ENCODE peak calls at places on chromosomes 7 and 10, in nine cellular contexts. One of them, this sample, is unnamed.

GRCh38 chr10:36801660-36802059 is 323.7 kb upstream of the ANKRD30A start:
- DNase-seq in brain microvascular endothelial cell: no peak
- DNase-seq in RWPE1: no peak
- DNase-seq in MCF 10A: no peak
- DNase-seq in gastrocnemius medialis: no peak
- DNase-seq in choroid plexus epithelial cell: peak; percentile 27
- DNase-seq in AG09319: no peak
- DNase-seq in WTC11: no peak
- DNase-seq in mesothelial cell of epicardium: no peak
- DNase-seq in this sample: no peak

GRCh38 chr10:125159932-125160855 is at the start of gene CTBP2:
- DNase-seq in mesothelial cell of epicardium: peak; percentile 56
- DNase-seq in brain microvascular endothelial cell: no peak
- DNase-seq in AG09319: no peak
- DNase-seq in MCF 10A: peak; percentile 69
- DNase-seq in gastrocnemius medialis: peak; percentile 66
- DNase-seq in choroid plexus epithelial cell: peak; percentile 57
- DNase-seq in RWPE1: no peak
- DNase-seq in WTC11: no peak
- DNase-seq in this sample: no peak

GRCh38 chr10:74799840-74800239 is 26.6 kb upstream of the KAT6B start:
- DNase-seq in MCF 10A: peak; percentile 97
- DNase-seq in brain microvascular endothelial cell: peak; percentile 91
- DNase-seq in AG09319: peak; percentile 16
- DNase-seq in RWPE1: peak; percentile 36
- DNase-seq in choroid plexus epithelial cell: peak; percentile 80
- DNase-seq in mesothelial cell of epicardium: no peak
- DNase-seq in gastrocnemius medialis: no peak
- DNase-seq in WTC11: no peak
- DNase-seq in this sample: no peak

GRCh38 chr10:124367936-124368335 is 50.8 kb downstream of the OAT start:
- DNase-seq in WTC11: no peak
- DNase-seq in MCF 10A: no peak
- DNase-seq in gastrocnemius medialis: no peak
- DNase-seq in brain microvascular endothelial cell: no peak
- DNase-seq in choroid plexus epithelial cell: no peak
- DNase-seq in AG09319: no peak
- DNase-seq in RWPE1: no peak
- DNase-seq in mesothelial cell of epicardium: no peak
- DNase-seq in this sample: no peak

GRCh38 chr10:123624086-123624485 is 42.1 kb upstream of the GPR26 start:
- DNase-seq in MCF 10A: no peak
- DNase-seq in brain microvascular endothelial cell: no peak
- DNase-seq in mesothelial cell of epicardium: no peak
- DNase-seq in AG09319: no peak
- DNase-seq in WTC11: no peak
- DNase-seq in RWPE1: no peak
- DNase-seq in gastrocnemius medialis: no peak
- DNase-seq in choroid plexus epithelial cell: no peak
- DNase-seq in this sample: no peak

GRCh38 chr7:135098391-135098790 is 49.5 kb upstream of the TMEM140 start:
- DNase-seq in mesothelial cell of epicardium: no peak
- DNase-seq in RWPE1: no peak
- DNase-seq in gastrocnemius medialis: no peak
- DNase-seq in MCF 10A: no peak
- DNase-seq in choroid plexus epithelial cell: no peak
- DNase-seq in WTC11: no peak
- DNase-seq in brain microvascular endothelial cell: peak; percentile 9
- DNase-seq in AG09319: no peak
- DNase-seq in this sample: no peak

GRCh38 chr10:131274883-131275282 is 36.6 kb downstream of the TCERG1L start:
- DNase-seq in choroid plexus epithelial cell: no peak
- DNase-seq in mesothelial cell of epicardium: no peak
- DNase-seq in brain microvascular endothelial cell: no peak
- DNase-seq in AG09319: no peak
- DNase-seq in RWPE1: no peak
- DNase-seq in gastrocnemius medialis: no peak
- DNase-seq in WTC11: no peak
- DNase-seq in MCF 10A: no peak
- DNase-seq in this sample: no peak

GRCh38 chr7:43647772-43648643 is 65.1 kb downstream of the STK17A start:
- DNase-seq in choroid plexus epithelial cell: peak; percentile 98
- DNase-seq in RWPE1: peak; percentile 91
- DNase-seq in brain microvascular endothelial cell: peak; percentile 94
- DNase-seq in mesothelial cell of epicardium: no peak
- DNase-seq in MCF 10A: peak; percentile 98
- DNase-seq in gastrocnemius medialis: peak; percentile 70
- DNase-seq in AG09319: peak; percentile 100
- DNase-seq in WTC11: no peak
- DNase-seq in this sample: peak; percentile 54

GRCh38 chr10:111511751-111512150 is 434.9 kb downstream of the ADRA2A start:
- DNase-seq in MCF 10A: peak; percentile 24
- DNase-seq in gastrocnemius medialis: no peak
- DNase-seq in RWPE1: no peak
- DNase-seq in choroid plexus epithelial cell: no peak
- DNase-seq in mesothelial cell of epicardium: no peak
- DNase-seq in WTC11: no peak
- DNase-seq in AG09319: no peak
- DNase-seq in brain microvascular endothelial cell: no peak
- DNase-seq in this sample: no peak

GRCh38 chr7:91264924-91265681 is 870 bp downstream of the FZD1 start:
- DNase-seq in MCF 10A: peak; percentile 67
- DNase-seq in AG09319: no peak
- DNase-seq in choroid plexus epithelial cell: peak; percentile 83
- DNase-seq in RWPE1: peak; percentile 41
- DNase-seq in WTC11: peak; percentile 37
- DNase-seq in brain microvascular endothelial cell: no peak
- DNase-seq in gastrocnemius medialis: peak; percentile 19
- DNase-seq in mesothelial cell of epicardium: peak; percentile 25
- DNase-seq in this sample: no peak

GRCh38 chr7:92179393-92179924 is 517 bp upstream of the LRRD1 start:
- DNase-seq in choroid plexus epithelial cell: peak; percentile 32
- DNase-seq in mesothelial cell of epicardium: no peak
- DNase-seq in WTC11: no peak
- DNase-seq in RWPE1: no peak
- DNase-seq in brain microvascular endothelial cell: no peak
- DNase-seq in gastrocnemius medialis: no peak
- DNase-seq in AG09319: no peak
- DNase-seq in MCF 10A: no peak
- DNase-seq in this sample: no peak

DNA sequence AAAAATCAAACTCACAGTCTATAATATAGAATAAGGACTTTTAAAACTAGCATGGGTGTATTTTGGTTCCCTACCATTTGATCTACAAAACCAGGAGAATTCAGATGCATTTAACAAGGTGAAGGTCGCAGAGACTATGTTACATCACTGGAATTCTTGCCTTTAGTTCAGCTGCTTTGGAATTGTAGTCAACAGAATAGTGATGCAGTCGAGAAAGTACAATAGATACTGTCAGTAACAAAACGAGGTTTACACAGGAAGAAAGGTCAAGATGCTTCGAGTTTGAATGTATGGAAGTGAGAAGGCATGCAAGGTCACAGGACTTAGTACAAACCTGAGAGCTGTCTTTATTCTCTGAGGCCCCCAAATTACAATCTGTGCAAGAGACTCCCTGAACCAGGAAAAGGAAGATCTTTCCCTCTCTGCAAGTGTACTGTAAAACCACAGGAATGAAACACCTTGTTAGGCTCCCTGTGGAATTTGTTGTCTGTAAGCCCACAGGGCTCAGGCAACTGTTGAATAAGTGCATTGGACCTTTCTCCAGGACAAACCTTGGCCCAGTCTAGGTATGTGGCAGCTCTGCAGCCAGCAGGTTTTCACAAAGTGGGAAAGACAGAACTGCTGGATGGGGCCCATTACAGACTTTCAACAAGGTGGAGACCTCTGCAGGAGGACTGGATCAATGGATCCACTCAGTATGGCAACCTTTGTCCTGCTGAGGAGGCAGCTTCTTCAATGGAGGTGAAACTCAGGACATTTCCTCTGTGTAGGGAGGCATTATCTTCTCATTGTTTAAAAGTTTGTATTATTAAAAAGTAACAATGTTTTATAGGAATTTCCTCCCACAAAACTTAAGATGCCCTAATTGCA is 101.1 kb upstream of the GSDME start:
- DNase-seq in AG09319: no peak
- DNase-seq in gastrocnemius medialis: no peak
- DNase-seq in WTC11: no peak
- DNase-seq in choroid plexus epithelial cell: no peak
- DNase-seq in MCF 10A: no peak
- DNase-seq in brain microvascular endothelial cell: no peak
- DNase-seq in RWPE1: no peak
- DNase-seq in mesothelial cell of epicardium: no peak
- DNase-seq in this sample: no peak
- TF ChIP-seq CTCF in AG09319: no peak
- TF ChIP-seq CTCF in gastrocnemius medialis: no peak
- TF ChIP-seq CTCF in WTC11: no peak
- TF ChIP-seq CTCF in choroid plexus epithelial cell: no peak
- TF ChIP-seq CTCF in MCF 10A: no peak
- TF ChIP-seq CTCF in brain microvascular endothelial cell: no peak
- TF ChIP-seq CTCF in RWPE1: no peak
- TF ChIP-seq CTCF in mesothelial cell of epicardium: no peak
- TF ChIP-seq CTCF in this sample: no peak

DNA sequence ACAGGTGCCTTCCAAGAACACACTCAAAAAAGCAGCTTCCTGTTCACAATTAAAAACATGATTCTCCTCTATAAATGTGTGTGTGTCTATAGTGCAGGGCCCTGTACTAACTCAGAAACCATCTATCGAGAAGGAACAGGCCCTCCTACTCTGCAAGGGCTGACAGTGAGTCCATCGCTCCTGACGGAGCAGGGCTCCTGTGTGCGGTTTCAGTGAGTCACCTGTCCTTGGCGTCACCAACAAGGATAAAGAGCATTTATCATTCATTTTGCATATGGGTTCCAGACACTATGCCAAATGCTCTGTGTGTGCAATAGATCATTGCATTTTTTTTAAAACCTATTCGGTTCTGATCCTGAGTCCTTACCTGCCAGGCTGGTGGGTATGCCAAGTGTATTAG is 63.7 kb downstream of the TACC2 start:
- DNase-seq in choroid plexus epithelial cell: no peak
- DNase-seq in AG09319: no peak
- DNase-seq in WTC11: no peak
- DNase-seq in gastrocnemius medialis: peak; percentile 13
- DNase-seq in mesothelial cell of epicardium: no peak
- DNase-seq in brain microvascular endothelial cell: no peak
- DNase-seq in MCF 10A: peak; percentile 85
- DNase-seq in RWPE1: peak; percentile 64
- DNase-seq in this sample: no peak
- TF ChIP-seq CTCF in choroid plexus epithelial cell: no peak
- TF ChIP-seq CTCF in AG09319: no peak
- TF ChIP-seq CTCF in WTC11: no peak
- TF ChIP-seq CTCF in gastrocnemius medialis: no peak
- TF ChIP-seq CTCF in mesothelial cell of epicardium: no peak
- TF ChIP-seq CTCF in brain microvascular endothelial cell: no peak
- TF ChIP-seq CTCF in MCF 10A: no peak
- TF ChIP-seq CTCF in RWPE1: no peak
- TF ChIP-seq CTCF in this sample: no peak

GRCh38 chr7:152054377-152055230 is 29.1 kb downstream of the GALNT11 start:
- DNase-seq in gastrocnemius medialis: peak; percentile 56
- DNase-seq in choroid plexus epithelial cell: peak; percentile 83
- DNase-seq in RWPE1: no peak
- DNase-seq in AG09319: peak; percentile 47
- DNase-seq in mesothelial cell of epicardium: no peak
- DNase-seq in brain microvascular endothelial cell: peak; percentile 81
- DNase-seq in MCF 10A: peak; percentile 72
- DNase-seq in WTC11: no peak
- DNase-seq in this sample: no peak
- TF ChIP-seq CTCF in gastrocnemius medialis: no peak
- TF ChIP-seq CTCF in choroid plexus epithelial cell: peak; percentile 37
- TF ChIP-seq CTCF in RWPE1: no peak
- TF ChIP-seq CTCF in AG09319: peak; percentile 8
- TF ChIP-seq CTCF in mesothelial cell of epicardium: no peak
- TF ChIP-seq CTCF in brain microvascular endothelial cell: peak; percentile 7
- TF ChIP-seq CTCF in MCF 10A: no peak
- TF ChIP-seq CTCF in WTC11: no peak
- TF ChIP-seq CTCF in this sample: no peak

GRCh38 chr10:95214793-95215192 is 20.8 kb downstream of the ACSM6 start:
- DNase-seq in RWPE1: peak; percentile 40
- DNase-seq in choroid plexus epithelial cell: no peak
- DNase-seq in MCF 10A: peak; percentile 43
- DNase-seq in AG09319: no peak
- DNase-seq in brain microvascular endothelial cell: peak; percentile 49
- DNase-seq in gastrocnemius medialis: no peak
- DNase-seq in WTC11: no peak
- DNase-seq in mesothelial cell of epicardium: no peak
- DNase-seq in this sample: no peak

GRCh38 chr10:95211606-95212279 is 17.7 kb downstream of the ACSM6 start:
- DNase-seq in WTC11: no peak
- DNase-seq in AG09319: no peak
- DNase-seq in mesothelial cell of epicardium: no peak
- DNase-seq in RWPE1: no peak
- DNase-seq in brain microvascular endothelial cell: no peak
- DNase-seq in gastrocnemius medialis: no peak
- DNase-seq in choroid plexus epithelial cell: no peak
- DNase-seq in MCF 10A: peak; percentile 11
- DNase-seq in this sample: no peak

GRCh38 chr10:95209509-95210127 is 15.6 kb downstream of the ACSM6 start:
- DNase-seq in AG09319: no peak
- DNase-seq in choroid plexus epithelial cell: no peak
- DNase-seq in brain microvascular endothelial cell: no peak
- DNase-seq in WTC11: no peak
- DNase-seq in gastrocnemius medialis: no peak
- DNase-seq in RWPE1: no peak
- DNase-seq in mesothelial cell of epicardium: no peak
- DNase-seq in MCF 10A: no peak
- DNase-seq in this sample: no peak

GRCh38 chr10:95214369-95214768 is 20.3 kb downstream of the ACSM6 start:
- DNase-seq in mesothelial cell of epicardium: no peak
- DNase-seq in MCF 10A: no peak
- DNase-seq in AG09319: no peak
- DNase-seq in choroid plexus epithelial cell: no peak
- DNase-seq in RWPE1: no peak
- DNase-seq in WTC11: no peak
- DNase-seq in gastrocnemius medialis: no peak
- DNase-seq in brain microvascular endothelial cell: no peak
- DNase-seq in this sample: no peak

DNA sequence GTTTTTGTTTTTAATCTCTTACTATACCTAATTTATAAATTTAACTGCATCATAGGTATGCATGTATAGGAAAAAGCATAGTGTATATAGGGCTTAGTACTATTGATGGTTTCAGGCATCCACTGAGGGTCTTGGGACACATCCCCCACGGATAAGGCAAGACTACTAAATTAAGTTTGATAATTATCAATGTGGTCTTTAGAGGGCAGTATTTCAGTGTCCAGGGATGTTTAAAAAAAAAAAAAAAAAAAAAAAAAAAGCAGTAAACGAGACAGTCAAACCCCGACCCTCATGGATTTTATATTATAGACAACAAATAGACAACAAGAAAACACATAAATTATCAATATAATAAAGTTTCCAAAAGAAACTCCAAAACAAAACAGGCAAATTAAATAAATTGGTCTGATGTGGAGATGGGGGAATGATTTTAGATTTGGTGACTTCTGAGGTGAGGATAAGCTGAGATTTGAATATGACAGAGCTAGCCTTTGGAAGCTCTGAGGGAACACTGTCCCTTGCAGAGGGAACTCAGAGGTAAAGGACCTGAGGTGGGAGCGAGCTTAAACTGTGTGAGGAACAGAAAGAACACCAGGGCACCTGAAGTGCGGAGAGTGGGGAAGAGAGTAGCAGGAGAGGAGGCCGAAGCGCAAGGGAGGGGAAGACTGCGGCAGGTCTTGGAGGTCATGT is 14.8 kb downstream of the ACSM6 start:
- DNase-seq in choroid plexus epithelial cell: peak; percentile 33
- DNase-seq in mesothelial cell of epicardium: no peak
- DNase-seq in brain microvascular endothelial cell: no peak
- DNase-seq in AG09319: no peak
- DNase-seq in MCF 10A: peak; percentile 20
- DNase-seq in RWPE1: peak; percentile 51
- DNase-seq in gastrocnemius medialis: no peak
- DNase-seq in WTC11: no peak
- DNase-seq in this sample: no peak
- TF ChIP-seq CTCF in choroid plexus epithelial cell: peak; percentile 50
- TF ChIP-seq CTCF in mesothelial cell of epicardium: peak; percentile 40
- TF ChIP-seq CTCF in brain microvascular endothelial cell: peak; percentile 31
- TF ChIP-seq CTCF in AG09319: peak; percentile 34
- TF ChIP-seq CTCF in MCF 10A: peak; percentile 29
- TF ChIP-seq CTCF in RWPE1: peak; percentile 59
- TF ChIP-seq CTCF in gastrocnemius medialis: peak; percentile 19
- TF ChIP-seq CTCF in WTC11: no peak
- TF ChIP-seq CTCF in this sample: no peak